ENCODE peak calls at places on chromosomes 13 and 19, in ten cellular contexts. K is GM12865, S is neuronal stem cell, R is IMR-90, Q is GM18507, M is PC-3, J is amniotic stem cell, B is HL-60, E is T-helper 1 cell, V is NCI-H345. F is an unnamed sample.

GRCh38 chr13:39684531-39685137 is 29.2 kb downstream of the COG6 start:
- DNase-seq in R (peak), B (no peak), E (no peak), K (peak), Q (no peak), V (peak), M (peak), S (peak), J (peak), F (peak)

GRCh38 chr13:66992183-66992582 is 238.0 kb downstream of the PCDH9 start:
- DNase-seq in Q (no peak), S (no peak), R (peak), M (no peak), E (no peak), V (peak), B (no peak), K (no peak), J (no peak), F (no peak)

GRCh38 chr13:57045816-57046691 is 94.7 kb upstream of the PRR20A start:
- DNase-seq in S (no peak), J (no peak), R (no peak), E (no peak), M (no peak), V (no peak), Q (no peak), K (no peak), B (no peak), F (no peak)

GRCh38 chr13:113493315-113493951 is 2.9 kb upstream of the DCUN1D2 start:
- DNase-seq in E (no peak), R (peak), V (peak), B (peak), S (no peak), J (peak), K (peak), M (peak), Q (no peak), F (peak)

GRCh38 chr19:40555978-40556689 is 20.5 kb upstream of the SHKBP1 start:
- DNase-seq in B (no peak), V (no peak), E (no peak), S (no peak), R (no peak), Q (no peak), J (no peak), M (no peak), K (no peak), F (no peak)

GRCh38 chr13:23147264-23147663 is 33.5 kb upstream of the SGCG start:
- DNase-seq in S (no peak), E (no peak), J (no peak), V (no peak), K (no peak), M (no peak), R (no peak), Q (no peak), B (no peak), F (no peak)

GRCh38 chr13:94209110-94209509 is 270.4 kb downstream of the DCT start:
- DNase-seq in S (no peak), E (no peak), M (peak), J (no peak), R (no peak), K (no peak), Q (no peak), V (no peak), B (no peak), F (no peak)

GRCh38 chr13:111852701-111853100 is 214.2 kb upstream of the SOX1 start:
- DNase-seq in S (no peak), J (no peak), K (no peak), B (no peak), V (peak), Q (no peak), M (no peak), E (no peak), R (no peak), F (no peak)

GRCh38 chr13:94214979-94215378 is 264.5 kb downstream of the DCT start:
- DNase-seq in R (no peak), E (no peak), S (no peak), M (no peak), V (no peak), J (no peak), K (no peak), Q (no peak), B (no peak), F (no peak)

GRCh38 chr13:99087954-99088491 is 110.2 kb upstream of the DOCK9 start:
- DNase-seq in J (no peak), E (no peak), B (no peak), K (no peak), S (no peak), M (peak), Q (no peak), V (peak), R (no peak), F (no peak)

GRCh38 chr19:15114153-15114540 is 6.9 kb downstream of the SYDE1 start:
- DNase-seq in M (no peak), E (no peak), Q (no peak), K (no peak), J (no peak), R (peak), S (no peak), V (no peak), B (no peak), F (no peak)

GRCh38 chr13:84130739-84131138 is 248.5 kb upstream of the SLITRK1 start:
- DNase-seq in M (peak), K (no peak), J (no peak), R (no peak), V (no peak), S (no peak), Q (no peak), E (no peak), B (no peak), F (no peak)

GRCh38 chr13:71962735-71963134 is 95.7 kb upstream of the DACH1 start:
- DNase-seq in Q (no peak), J (no peak), S (no peak), K (no peak), M (no peak), E (no peak), V (no peak), B (no peak), R (no peak), F (no peak)

GRCh38 chr13:114124921-114125320 is 7.5 kb downstream of the RASA3 start:
- DNase-seq in V (no peak), E (peak), Q (no peak), M (peak), K (peak), J (peak), S (no peak), B (peak), R (peak), F (no peak)

GRCh38 chr13:79273045-79273444 is 133.0 kb downstream of the RBM26 start:
- DNase-seq in K (no peak), B (no peak), Q (no peak), E (no peak), S (no peak), V (no peak), J (no peak), R (no peak), M (no peak), F (no peak)

GRCh38 chr19:39506944-39507714 is 7.8 kb upstream of the SELENOV start:
- DNase-seq in M (peak), V (peak), J (no peak), B (peak), Q (peak), R (peak), S (peak), K (peak), E (no peak), F (peak)

GRCh38 chr19:35346193-35347052 is 1.3 kb upstream of the FFAR1 start:
- DNase-seq in V (no peak), E (peak), S (no peak), B (peak), M (no peak), K (peak), R (no peak), Q (no peak), J (no peak), F (peak)

GRCh38 chr13:32092471-32092870 is 60.9 kb downstream of the FRY start:
- DNase-seq in B (no peak), M (no peak), Q (no peak), S (no peak), E (no peak), R (no peak), J (no peak), V (no peak), K (peak), F (no peak)

GRCh38 chr13:98142427-98143156 is at the start of gene FARP1:
- DNase-seq in S (peak), J (peak), Q (no peak), B (no peak), K (peak), R (peak), V (peak), E (no peak), M (peak), F (no peak)

GRCh38 chr19:8552810-8553209 is 24.4 kb downstream of the MYO1F start:
- DNase-seq in S (no peak), Q (no peak), E (no peak), J (no peak), V (no peak), B (no peak), K (peak), R (peak), M (peak), F (peak)

GRCh38 chr19:1590641-1591397 is 1.8 kb downstream of the MBD3 start:
- DNase-seq in M (no peak), B (peak), K (peak), S (no peak), R (no peak), E (no peak), V (no peak), Q (no peak), J (no peak), F (peak)

GRCh38 chr13:73368608-73369007 is 309.8 kb downstream of the KLF5 start:
- DNase-seq in M (no peak), B (no peak), Q (no peak), K (no peak), V (no peak), J (no peak), R (no peak), E (no peak), S (no peak), F (no peak)

GRCh38 chr19:7883796-7884570 is 4.3 kb upstream of the LRRC8E start:
- DNase-seq in V (no peak), B (no peak), S (no peak), M (no peak), R (peak), K (no peak), J (no peak), Q (no peak), E (no peak), F (peak)

GRCh38 chr19:31334101-31334848 is 15.0 kb downstream of the TSHZ3 start:
- DNase-seq in J (no peak), K (no peak), S (no peak), E (no peak), R (peak), V (no peak), B (no peak), M (peak), Q (no peak), F (no peak)

GRCh38 chr13:109724603-109725002 is 61.8 kb downstream of the IRS2 start:
- DNase-seq in J (no peak), M (no peak), R (no peak), B (no peak), K (no peak), Q (no peak), E (no peak), V (no peak), S (no peak), F (no peak)

GRCh38 chr13:43232866-43233265 is 209.5 kb downstream of the DNAJC15 start:
- DNase-seq in B (no peak), R (peak), M (peak), E (no peak), J (peak), Q (no peak), K (no peak), V (no peak), S (no peak), F (no peak)

GRCh38 chr13:90448466-90449037 is 898.9 kb upstream of the MIR17HG start:
- DNase-seq in R (no peak), V (no peak), J (no peak), K (no peak), Q (no peak), E (no peak), S (no peak), B (no peak), M (no peak), F (no peak)

GRCh38 chr19:45159204-45159970 is 1.4 kb downstream of the NKPD1 start:
- DNase-seq in E (no peak), K (no peak), S (no peak), J (no peak), V (no peak), B (no peak), M (no peak), Q (no peak), R (no peak), F (no peak)